ENCODE peak calls at places on chromosome 19, in five cellular contexts. O is GM12878, N is A549, B is K562, J is HepG2. R is an unnamed sample.

GRCh38 chr19:4414144-4414799 is 11.8 kb downstream of the CHAF1A start:
- DNase-seq in O (no peak), N (no peak), B (no peak), J (no peak), R (no peak)

GRCh38 chr19:40827386-40828247 is 22.6 kb downstream of the CYP2A6 start:
- DNase-seq in O (no peak), N (no peak), B (no peak), J (no peak), R (no peak)

GRCh38 chr19:39217094-39217493 is 13.0 kb upstream of the SYCN start:
- DNase-seq in O (no peak), N (no peak), B (no peak), J (no peak), R (no peak)

GRCh38 chr19:46700704-46701103 is 16.2 kb downstream of the PRKD2 start:
- DNase-seq in O (no peak), N (no peak), B (no peak), J (no peak), R (no peak)

GRCh38 chr19:11763611-11764010 is 3.2 kb upstream of the ZNF441 start:
- DNase-seq in O (no peak), N (no peak), B (no peak), J (no peak), R (no peak)

GRCh38 chr19:53980553-53981407 is 10.7 kb upstream of the CACNG6 start:
- DNase-seq in O (no peak), N (peak; percentile 99), B (peak; percentile 37), J (peak; percentile 6), R (peak; percentile 98)

GRCh38 chr19:18807861-18808331 is 16.8 kb upstream of the COMP start:
- DNase-seq in O (no peak), N (no peak), B (no peak), J (no peak), R (no peak)

GRCh38 chr19:36001605-36002004 is 6.6 kb downstream of the SDHAF1 start:
- DNase-seq in O (no peak), N (no peak), B (no peak), J (no peak), R (no peak)

GRCh38 chr19:38535212-38535611 is 82.5 kb downstream of the MAP4K1 start:
- DNase-seq in O (no peak), N (no peak), B (no peak), J (no peak), R (no peak)

GRCh38 chr19:31496076-31496475 is 146.8 kb upstream of the TSHZ3 start:
- DNase-seq in O (no peak), N (no peak), B (no peak), J (no peak), R (no peak)

GRCh38 chr19:53991224-53992113 is at the start of gene CACNG6:
- DNase-seq in O (no peak), N (peak; percentile 93), B (peak; percentile 20), J (no peak), R (peak; percentile 86)

GRCh38 chr19:45763691-45764294 is 5.3 kb downstream of the SIX5 start:
- DNase-seq in O (no peak), N (no peak), B (no peak), J (no peak), R (peak; percentile 41)

GRCh38 chr19:48613024-48613851 is 1.6 kb downstream of the FAM83E start:
- DNase-seq in O (no peak), N (no peak), B (no peak), J (no peak), R (no peak)

GRCh38 chr19:12952488-12953455 is 4.3 kb downstream of the GADD45GIP1 start:
- DNase-seq in O (no peak), N (no peak), B (peak; percentile 6), J (no peak), R (no peak)

GRCh38 chr19:15323496-15324235 is 8.7 kb downstream of the BRD4 start:
- DNase-seq in O (no peak), N (no peak), B (peak; percentile 51), J (peak; percentile 59), R (no peak)

GRCh38 chr19:34300962-34301361 is 46.6 kb downstream of the GARRE1 start:
- DNase-seq in O (no peak), N (no peak), B (no peak), J (no peak), R (no peak)

GRCh38 chr19:2856457-2857055 is 10.6 kb upstream of the ZNF556 start:
- DNase-seq in O (peak; percentile 49), N (no peak), B (no peak), J (no peak), R (no peak)

GRCh38 chr19:29873024-29873800 is 61.4 kb downstream of the CCNE1 start:
- DNase-seq in O (no peak), N (peak; percentile 68), B (peak; percentile 83), J (no peak), R (peak; percentile 81)

GRCh38 chr19:6769006-6769637 is 1.9 kb upstream of the SH2D3A start:
- DNase-seq in O (no peak), N (peak; percentile 46), B (peak; percentile 64), J (no peak), R (peak; percentile 74)

GRCh38 chr19:37933965-37934364 is 27.0 kb downstream of the SIPA1L3 start:
- DNase-seq in O (no peak), N (peak; percentile 67), B (no peak), J (peak; percentile 90), R (no peak)

GRCh38 chr19:33110201-33110910 is 21.6 kb upstream of the WDR88 start:
- DNase-seq in O (no peak), N (peak; percentile 39), B (no peak), J (no peak), R (no peak)

GRCh38 chr19:33449799-33450198 is 71.8 kb downstream of the PEPD start:
- DNase-seq in O (no peak), N (no peak), B (no peak), J (no peak), R (no peak)

GRCh38 chr19:695350-695949 is at the start of gene PRSS57:
- DNase-seq in O (no peak), N (no peak), B (no peak), J (no peak), R (no peak)

GRCh38 chr19:55146078-55146647 is 2.8 kb downstream of the TNNT1 start:
- DNase-seq in O (no peak), N (peak; percentile 85), B (peak; percentile 90), J (no peak), R (peak; percentile 91)

GRCh38 chr19:13396256-13397080 is 109.8 kb downstream of the CACNA1A start:
- DNase-seq in O (no peak), N (peak; percentile 49), B (peak; percentile 73), J (peak; percentile 30), R (peak; percentile 97)

GRCh38 chr19:4455742-4456565 is 1.6 kb downstream of the UBXN6 start:
- DNase-seq in O (no peak), N (no peak), B (peak; percentile 25), J (peak; percentile 25), R (no peak)

DNA sequence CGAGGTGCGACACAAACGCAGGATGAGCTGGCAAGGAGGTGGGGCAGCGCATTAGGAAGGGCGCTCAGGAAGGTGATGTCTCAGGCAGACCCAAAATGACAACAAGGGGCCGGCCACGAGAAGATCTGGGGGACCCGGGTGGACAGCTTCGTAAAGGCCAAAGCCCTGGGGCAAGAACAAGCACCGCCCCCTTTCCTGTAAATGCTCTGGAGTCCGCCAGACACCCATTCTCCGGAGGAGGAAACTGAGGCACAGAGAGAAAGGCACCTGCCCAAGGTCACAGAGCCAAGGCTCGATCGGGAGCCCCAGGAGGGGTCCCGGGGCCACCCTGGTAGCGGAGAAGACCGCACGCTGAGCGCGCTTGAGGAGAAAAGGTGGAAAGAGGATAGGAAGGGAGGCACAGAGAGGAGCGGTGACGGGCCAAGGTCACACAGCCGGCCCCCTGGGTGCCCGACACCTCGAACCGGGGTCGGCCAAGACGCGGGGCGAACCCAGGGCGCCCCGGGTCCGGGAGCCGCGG is 571 bp downstream of the SAFB2 start:
- DNase-seq in O (no peak), N (no peak), B (peak; percentile 37), J (no peak), R (peak; percentile 21)
- H3K4me2 ChIP-seq in O (peak overlapping the region; percentile 71), N (peak overlapping the region; percentile 90), B (peak overlapping the region; percentile 80), J (peak overlapping the region; percentile 82), R (peak overlapping the region; percentile 95)

GRCh38 chr19:17735410-17735809 is 15.9 kb upstream of the FCHO1 start:
- DNase-seq in O (no peak), N (no peak), B (no peak), J (no peak), R (no peak)

GRCh38 chr19:17743874-17744273 is 7.4 kb upstream of the FCHO1 start:
- DNase-seq in O (no peak), N (peak; percentile 64), B (no peak), J (no peak), R (no peak)

GRCh38 chr19:17741456-17741855 is 9.8 kb upstream of the FCHO1 start:
- DNase-seq in O (no peak), N (no peak), B (no peak), J (no peak), R (no peak)

GRCh38 chr19:17737690-17738153 is 13.6 kb upstream of the FCHO1 start:
- DNase-seq in O (no peak), N (no peak), B (no peak), J (no peak), R (no peak)

DNA sequence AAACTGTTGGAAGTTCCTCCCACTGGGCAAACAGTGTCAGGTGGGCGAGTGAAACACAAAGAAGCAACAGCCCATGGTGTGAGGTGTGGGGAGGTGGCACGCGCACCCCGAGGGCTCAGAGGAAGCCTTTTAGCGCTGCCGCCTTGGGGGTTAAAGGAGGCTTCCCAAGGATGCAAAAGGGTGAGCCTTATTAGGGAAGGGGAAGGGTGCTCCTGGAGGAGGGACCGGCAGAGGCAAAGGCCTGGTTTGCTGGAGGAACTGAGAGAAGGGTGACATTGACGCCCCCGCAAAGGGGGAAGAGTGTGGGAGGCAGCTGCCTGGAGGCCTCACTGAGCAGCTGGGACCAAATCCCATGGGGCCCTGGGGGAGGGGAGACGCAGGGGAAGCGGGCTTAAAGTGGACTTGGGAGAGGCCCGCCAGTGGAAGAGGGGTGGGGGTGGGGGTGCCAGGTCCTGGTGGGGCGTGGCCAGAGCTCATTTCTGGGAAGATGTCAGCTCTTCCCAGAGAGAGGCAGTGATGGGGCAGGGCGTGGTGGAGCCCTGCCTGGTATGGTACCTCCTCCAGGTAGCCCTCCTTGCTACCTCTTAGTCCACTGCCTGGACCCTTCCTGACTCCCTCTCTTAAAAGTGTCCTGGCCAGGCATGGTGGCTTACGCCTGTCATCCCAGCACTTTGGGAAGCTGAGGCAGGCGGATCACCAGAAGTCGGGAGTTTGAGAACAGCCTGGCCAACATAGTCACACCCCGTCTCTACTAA is 12.0 kb upstream of the FCHO1 start:
- DNase-seq in O (peak; percentile 40), N (no peak), B (peak; percentile 78), J (no peak), R (peak; percentile 52)
- TF ChIP-seq JUNB in O (no peak), N (no peak), B (no peak), J (no peak), R (no peak)

GRCh38 chr19:49690073-49690655 is 752 bp upstream of the CPT1C start:
- DNase-seq in O (no peak), N (no peak), B (no peak), J (no peak), R (peak; percentile 34)
- H3K4me3 ChIP-seq in O (no peak overlapping the region), N (no peak overlapping the region), B (no peak overlapping the region), J (no peak overlapping the region), R (peak overlapping the region; percentile 97)

DNA sequence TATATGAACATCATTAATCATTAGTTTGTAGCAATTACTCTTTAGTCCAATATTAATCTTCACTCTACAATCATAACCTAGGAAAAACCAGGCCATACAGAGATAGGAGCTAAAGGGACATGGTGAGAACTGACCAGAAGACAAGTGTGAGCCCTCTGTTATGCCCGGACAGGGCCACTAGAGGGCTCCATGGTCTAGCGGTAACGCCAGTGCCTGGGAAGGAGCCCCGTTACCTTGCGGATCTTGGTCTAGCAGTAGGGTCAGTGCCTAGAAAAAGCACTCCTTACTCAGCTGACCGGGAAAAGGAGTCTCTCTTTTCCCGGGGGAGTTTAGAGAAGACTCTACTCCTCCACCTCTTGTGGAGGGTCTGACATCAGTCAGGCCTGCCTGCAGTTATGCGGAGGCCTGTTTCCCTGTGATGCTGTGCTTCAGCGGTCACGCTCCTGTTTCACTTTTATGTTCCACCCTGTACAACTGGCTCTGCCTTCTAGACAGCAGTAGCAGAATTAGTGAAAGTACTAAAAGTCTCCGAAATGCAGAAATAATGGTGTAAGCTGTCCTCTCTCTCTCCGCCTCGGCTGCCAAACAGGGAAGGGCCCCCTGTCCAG is 13.8 kb downstream of the OR7D4 start:
- DNase-seq in O (no peak), N (peak; percentile 32), B (peak; percentile 57), J (peak; percentile 33), R (peak; percentile 79)
- H3K4me2 ChIP-seq in O (no peak overlapping the region), N (no peak overlapping the region), B (peak overlapping the region; percentile 57), J (peak overlapping the region; percentile 63), R (no peak overlapping the region)